ENCODE peak calls at places on chromosomes 6 and 20, in seven cellular contexts. E, V, L, C, S, F and X are unnamed samples.

GRCh38 chr6:45676376-45676775 is 298.6 kb upstream of the SUPT3H start:
- DNase-seq in C (no peak), S (no peak), V (no peak), L (no peak), F (no peak), E (no peak), X (no peak)

GRCh38 chr6:16331328-16332174 is 93.2 kb downstream of the GMPR start:
- DNase-seq in S (peak), V (peak), C (no peak), L (no peak), E (peak), F (peak), X (peak)

GRCh38 chr20:38135641-38136420 is 29.2 kb downstream of the TGM2 start:
- DNase-seq in S (no peak), L (no peak), F (no peak), C (no peak), V (no peak), E (no peak), X (no peak)

GRCh38 chr6:22875845-22876244 is 306.5 kb downstream of the HDGFL1 start:
- DNase-seq in E (no peak), S (no peak), C (no peak), L (no peak), V (no peak), F (no peak), X (no peak)

GRCh38 chr20:57544838-57545564 is 15.9 kb upstream of the PCK1 start:
- DNase-seq in F (no peak), L (no peak), E (peak), S (no peak), V (no peak), C (no peak), X (no peak)

GRCh38 chr6:48474136-48474535 is 363.1 kb upstream of the PTCHD4 start:
- DNase-seq in C (no peak), E (no peak), F (no peak), L (no peak), S (no peak), V (no peak), X (no peak)

GRCh38 chr6:133468591-133468990 is 227.4 kb downstream of the EYA4 start:
- DNase-seq in F (no peak), L (no peak), E (no peak), C (no peak), S (no peak), V (no peak), X (no peak)

GRCh38 chr20:10521068-10521834 is 86.1 kb downstream of the SLX4IP start:
- DNase-seq in L (no peak), E (no peak), F (no peak), C (no peak), S (no peak), V (peak), X (no peak)

GRCh38 chr20:47318027-47318595 is 38.4 kb downstream of the ZMYND8 start:
- DNase-seq in V (peak), C (no peak), E (peak), S (no peak), F (peak), L (no peak), X (no peak)

GRCh38 chr6:147384737-147385710 is 123.5 kb upstream of the SAMD5 start:
- DNase-seq in S (no peak), L (no peak), E (no peak), F (no peak), C (no peak), V (no peak), X (no peak)
- TF ChIP-seq JUND in S (no peak), L (no peak), E (no peak), F (no peak), C (no peak), V (no peak), X (no peak)

GRCh38 chr6:51584163-51584562 is 503.2 kb downstream of the PKHD1 start:
- DNase-seq in V (no peak), F (no peak), C (no peak), L (no peak), S (no peak), E (no peak), X (no peak)

DNA sequence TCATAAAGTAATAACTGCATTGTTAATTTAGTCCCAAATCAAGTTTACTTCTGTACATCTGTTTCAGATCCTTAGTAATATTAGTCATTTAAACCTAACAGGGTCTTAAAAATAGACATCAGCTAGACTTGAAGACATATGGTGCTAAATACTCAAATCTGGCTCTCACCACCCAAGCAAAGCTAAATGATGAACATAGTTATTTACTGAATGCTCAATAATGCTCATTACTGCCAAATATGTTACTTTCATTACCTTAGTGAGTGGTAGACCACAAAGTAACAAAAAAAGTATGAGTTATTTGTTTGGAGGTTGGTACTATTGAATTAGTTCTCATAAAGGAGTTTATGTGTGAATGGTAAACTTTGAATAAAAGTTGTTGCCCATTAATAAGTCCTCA is 502.1 kb downstream of the PKHD1 start:
- DNase-seq in C (no peak), V (no peak), S (no peak), E (no peak), F (no peak), L (no peak), X (no peak)
- TF ChIP-seq JUND in C (no peak), V (no peak), S (no peak), E (no peak), F (no peak), L (no peak), X (no peak)

GRCh38 chr6:67112120-67112519 is 1405.1 kb upstream of the EYS start:
- DNase-seq in L (no peak), C (no peak), F (no peak), E (no peak), V (no peak), S (no peak), X (no peak)
- TF ChIP-seq JUND in L (no peak), C (no peak), F (no peak), E (no peak), V (no peak), S (no peak), X (no peak)

DNA sequence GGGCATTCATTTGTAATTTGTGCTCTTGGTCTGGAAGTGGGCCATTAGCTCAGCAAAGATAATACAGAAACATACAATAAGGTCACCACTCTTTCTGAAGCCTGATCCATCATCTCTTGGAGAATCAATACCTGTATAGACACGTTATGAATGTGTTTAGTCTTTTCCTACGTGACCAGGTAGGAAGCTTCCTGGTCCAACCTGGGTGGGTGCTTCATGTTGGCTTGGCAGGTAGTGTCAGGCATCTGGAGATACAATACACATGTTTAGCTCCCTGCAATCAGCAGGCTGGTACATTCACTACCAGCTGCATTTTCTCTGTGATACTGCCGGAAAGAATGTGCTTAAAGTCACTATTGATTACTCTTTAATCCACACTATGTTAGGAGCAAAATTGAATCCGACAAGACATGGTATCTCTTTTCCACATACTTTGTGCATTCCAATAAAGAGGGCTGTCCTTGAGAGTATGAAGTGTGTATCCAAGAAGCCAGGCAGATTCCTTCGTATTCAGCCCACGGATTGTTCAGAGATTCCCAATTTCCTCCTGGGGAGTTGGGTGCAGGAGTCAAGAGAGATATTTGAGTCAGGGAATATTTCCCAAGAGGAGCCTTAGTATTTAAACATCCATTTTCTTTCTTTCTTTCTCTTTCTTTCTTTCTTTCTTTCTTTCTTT is 49.9 kb upstream of the RANBP9 start:
- DNase-seq in V (no peak), C (no peak), F (no peak), S (no peak), E (no peak), L (no peak), X (no peak)
- TF ChIP-seq JUND in V (no peak), C (no peak), F (no peak), S (peak), E (no peak), L (no peak), X (no peak)

DNA sequence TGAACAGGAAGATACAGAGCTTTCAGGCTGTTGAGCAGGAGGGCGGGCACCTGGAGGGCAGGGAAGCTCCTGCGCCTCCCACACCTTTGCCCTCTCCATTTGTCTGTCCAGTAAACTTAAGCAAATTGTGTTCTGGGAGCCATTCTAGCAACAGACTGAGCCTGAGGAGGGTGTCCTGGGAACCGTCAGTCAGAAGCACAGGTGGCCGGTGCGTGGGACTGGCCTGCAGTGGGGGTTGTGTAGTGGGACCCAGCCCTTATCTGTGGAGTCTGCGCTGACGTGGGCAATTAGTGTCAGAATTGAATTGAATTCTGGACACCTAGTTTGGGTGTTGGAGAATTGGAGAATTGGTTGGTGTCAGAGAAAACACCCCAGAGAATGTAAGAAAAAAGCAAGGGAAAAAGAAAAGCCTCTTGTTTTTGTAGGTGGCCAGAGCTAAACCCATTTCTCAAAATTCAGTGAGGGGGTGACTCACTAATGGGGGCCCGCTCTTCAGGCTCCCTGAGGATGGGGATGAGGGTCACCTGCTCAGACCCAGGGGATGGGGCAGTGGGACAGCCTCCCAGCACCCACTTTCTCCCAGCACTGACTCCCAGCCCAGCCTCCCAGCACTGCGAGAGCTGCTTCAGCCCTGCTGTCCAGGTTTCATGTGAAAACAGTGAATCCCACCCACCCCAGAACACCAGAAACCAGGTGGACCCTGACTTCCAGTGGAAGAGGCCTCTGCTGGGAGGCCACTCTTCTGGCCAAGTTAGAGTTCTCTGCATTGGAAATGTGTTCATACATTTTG is 362.4 kb downstream of the CDH4 start:
- DNase-seq in S (no peak), C (no peak), V (no peak), L (no peak), F (no peak), E (no peak), X (no peak)
- TF ChIP-seq JUND in S (no peak), C (no peak), V (no peak), L (no peak), F (no peak), E (no peak), X (no peak)

GRCh38 chr20:652611-653109 is 340 bp downstream of the SRXN1 start:
- DNase-seq in E (no peak), V (no peak), S (no peak), C (no peak), F (no peak), L (no peak), X (no peak)
- TF ChIP-seq JUND in E (no peak), V (no peak), S (no peak), C (no peak), F (no peak), L (no peak), X (no peak)

GRCh38 chr20:32731882-32732266 is 11.4 kb downstream of the COMMD7 start:
- DNase-seq in L (no peak), E (no peak), F (no peak), V (peak), C (no peak), S (no peak), X (no peak)
- TF ChIP-seq JUND in L (no peak), E (no peak), F (no peak), V (no peak), C (no peak), S (no peak), X (no peak)

DNA sequence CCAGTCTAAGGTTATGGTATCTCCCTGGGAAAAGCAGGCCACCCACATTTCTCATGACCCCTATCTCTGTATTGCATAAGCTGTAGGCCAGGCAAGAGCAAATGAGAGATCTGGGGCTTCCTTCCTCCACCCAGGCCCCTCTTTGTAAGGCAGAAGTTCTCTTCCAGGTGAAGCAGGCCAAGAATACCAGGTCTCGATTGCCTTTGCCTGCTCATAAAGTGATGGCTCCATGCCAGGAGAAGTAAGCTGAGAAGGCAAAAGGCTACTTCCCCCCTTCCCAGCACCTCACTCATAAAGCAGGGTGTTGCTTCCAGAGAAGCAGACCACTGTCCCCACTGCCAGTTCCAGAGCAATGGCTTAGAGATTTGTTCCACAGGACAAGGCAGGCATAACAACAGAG is 144.2 kb upstream of the KCNK16 start:
- DNase-seq in E (no peak), C (no peak), F (no peak), V (no peak), S (no peak), L (no peak), X (no peak)
- TF ChIP-seq JUND in E (no peak), C (no peak), F (no peak), V (no peak), S (no peak), L (no peak), X (no peak)

GRCh38 chr6:42338573-42339218 is 113.0 kb downstream of the TRERF1 start:
- DNase-seq in S (no peak), C (no peak), L (peak), F (no peak), V (no peak), E (no peak), X (no peak)
- TF ChIP-seq JUND in S (peak), C (no peak), L (peak), F (no peak), V (no peak), E (no peak), X (no peak)

DNA sequence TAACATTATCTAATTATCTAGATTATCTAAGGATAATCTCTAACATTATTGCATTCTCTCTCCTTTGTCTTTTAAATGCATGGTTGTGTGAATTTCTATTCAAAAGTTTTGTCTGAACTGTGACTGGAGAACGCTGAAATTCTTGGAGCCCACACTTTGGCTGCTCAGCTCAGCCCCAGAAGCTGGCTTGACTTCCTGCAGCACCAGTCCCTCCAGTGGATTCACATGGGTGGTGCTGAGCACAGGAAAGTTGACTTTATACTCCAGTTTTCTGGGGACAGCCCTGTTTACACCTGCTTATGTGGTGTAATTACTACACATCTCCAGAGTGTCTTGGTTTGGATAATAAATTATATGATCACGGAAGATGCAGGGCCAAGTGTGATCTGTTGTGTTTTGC is 255.1 kb upstream of the NOX3 start:
- DNase-seq in S (no peak), E (no peak), V (no peak), C (no peak), L (no peak), F (no peak), X (no peak)
- TF ChIP-seq JUND in S (no peak), E (no peak), V (no peak), C (no peak), L (no peak), F (no peak), X (no peak)